ENCODE peak calls at places on chromosome 16, in eight cellular contexts. M is mammary epithelial cell; T is cardiac muscle cell; L is cardiac fibroblast; R is A673; B is CD8-positive, alpha-beta T cell; X is endothelial cell; A is lung. Y is an unnamed sample.

GRCh38 chr16:75861981-75862380 is 135.7 kb upstream of the CPHXL start:
- DNase-seq in M (no peak), T (no peak), L (no peak), R (no peak), B (no peak), X (no peak), A (no peak), Y (no peak)

GRCh38 chr16:57987441-57988177 is 12.9 kb downstream of the ZNF319 start:
- DNase-seq in M (no peak), T (no peak), L (no peak), R (no peak), B (no peak), X (no peak), A (no peak), Y (no peak)

GRCh38 chr16:4944333-4945281 is 7.7 kb upstream of the PPL start:
- DNase-seq in M (peak), T (peak), L (peak), R (peak), B (no peak), X (no peak), A (peak), Y (no peak)

GRCh38 chr16:4945560-4946502 is 8.9 kb upstream of the PPL start:
- DNase-seq in M (peak), T (no peak), L (peak), R (peak), B (no peak), X (no peak), A (peak), Y (no peak)

GRCh38 chr16:4371481-4372314 is at the start of gene VASN:
- DNase-seq in M (peak), T (peak), L (peak), R (peak), B (peak), X (peak), A (peak), Y (peak)

GRCh38 chr16:54086791-54087190 is 199.8 kb downstream of the IRX3 start:
- DNase-seq in M (no peak), T (no peak), L (no peak), R (no peak), B (no peak), X (no peak), A (no peak), Y (no peak)

GRCh38 chr16:72963921-72964320 is 84.0 kb downstream of the ZFHX3 start:
- DNase-seq in M (no peak), T (no peak), L (peak), R (no peak), B (no peak), X (no peak), A (no peak), Y (no peak)

GRCh38 chr16:83713597-83713996 is 94.2 kb upstream of the HSBP1 start:
- DNase-seq in M (no peak), T (no peak), L (no peak), R (peak), B (no peak), X (no peak), A (peak), Y (no peak)

GRCh38 chr16:20397468-20398074 is 7.0 kb downstream of the PDILT start:
- DNase-seq in M (no peak), T (no peak), L (no peak), R (no peak), B (no peak), X (no peak), A (no peak), Y (no peak)

GRCh38 chr16:64313726-64314125 is 808.1 kb downstream of the CDH11 start:
- DNase-seq in M (no peak), T (no peak), L (no peak), R (no peak), B (no peak), X (no peak), A (no peak), Y (no peak)

GRCh38 chr16:23410176-23410575 is 42.8 kb downstream of the COG7 start:
- DNase-seq in M (no peak), T (no peak), L (peak), R (no peak), B (no peak), X (no peak), A (no peak), Y (no peak)

GRCh38 chr16:56363181-56363716 is 62.1 kb downstream of the AMFR start:
- DNase-seq in M (no peak), T (no peak), L (no peak), R (no peak), B (no peak), X (no peak), A (no peak), Y (no peak)

GRCh38 chr16:65394306-65394705 is 272.4 kb upstream of the CDH11 start:
- DNase-seq in M (no peak), T (no peak), L (no peak), R (peak), B (no peak), X (no peak), A (no peak), Y (no peak)

GRCh38 chr16:14007460-14007859 is 63.7 kb upstream of the MRTFB start:
- DNase-seq in M (peak), T (no peak), L (peak), R (peak), B (no peak), X (no peak), A (no peak), Y (no peak)

GRCh38 chr16:19138601-19139000 is 24.8 kb downstream of the ITPRIPL2 start:
- DNase-seq in M (peak), T (no peak), L (peak), R (peak), B (no peak), X (peak), A (peak), Y (no peak)

GRCh38 chr16:71622088-71622487 is 3.9 kb upstream of the MARVELD3 start:
- DNase-seq in M (no peak), T (no peak), L (no peak), R (no peak), B (no peak), X (no peak), A (no peak), Y (no peak)

GRCh38 chr16:89383095-89384003 is 107.0 kb downstream of the ANKRD11 start:
- DNase-seq in M (peak), T (peak), L (peak), R (no peak), B (peak), X (peak), A (peak), Y (peak)

GRCh38 chr16:25874196-25874595 is 182.4 kb downstream of the HS3ST4 start:
- DNase-seq in M (no peak), T (no peak), L (no peak), R (no peak), B (no peak), X (no peak), A (no peak), Y (no peak)

GRCh38 chr16:72621651-72622050 is 426.3 kb downstream of the ZFHX3 start:
- DNase-seq in M (no peak), T (no peak), L (peak), R (no peak), B (no peak), X (no peak), A (no peak), Y (no peak)

GRCh38 chr16:49781401-49781800 is 74.5 kb downstream of the ZNF423 start:
- DNase-seq in M (no peak), T (no peak), L (no peak), R (no peak), B (no peak), X (no peak), A (no peak), Y (no peak)

GRCh38 chr16:58451263-58451662 is 48.7 kb upstream of the NDRG4 start:
- DNase-seq in M (no peak), T (no peak), L (no peak), R (no peak), B (no peak), X (no peak), A (no peak), Y (no peak)

GRCh38 chr16:8935989-8936388 is 27.7 kb downstream of the USP7 start:
- DNase-seq in M (no peak), T (no peak), L (no peak), R (no peak), B (peak), X (peak), A (no peak), Y (no peak)

GRCh38 chr16:87538594-87538993 is 45.8 kb upstream of the ZCCHC14 start:
- DNase-seq in M (no peak), T (no peak), L (peak), R (no peak), B (no peak), X (no peak), A (no peak), Y (no peak)

GRCh38 chr16:66455970-66456369 is 28.9 kb downstream of the BEAN1 start:
- DNase-seq in M (no peak), T (no peak), L (no peak), R (no peak), B (no peak), X (no peak), A (no peak), Y (no peak)

GRCh38 chr16:9077001-9077809 is 14.2 kb upstream of the HAPSTR1 start:
- DNase-seq in M (peak), T (no peak), L (peak), R (no peak), B (no peak), X (no peak), A (no peak), Y (no peak)

GRCh38 chr16:21501869-21502667 is 97.3 kb upstream of the METTL9 start:
- DNase-seq in M (peak), T (peak), L (peak), R (peak), B (peak), X (peak), A (peak), Y (peak)

GRCh38 chr16:11316331-11317015 is 28.8 kb upstream of the RMI2 start:
- DNase-seq in M (no peak), T (no peak), L (peak), R (no peak), B (no peak), X (peak), A (no peak), Y (no peak)

GRCh38 chr16:47880653-47881052 is 275.1 kb downstream of the ABCC12 start:
- DNase-seq in M (no peak), T (no peak), L (no peak), R (no peak), B (no peak), X (no peak), A (no peak), Y (no peak)

GRCh38 chr16:77353587-77354263 is 81.1 kb downstream of the ADAMTS18 start:
- DNase-seq in M (no peak), T (no peak), L (no peak), R (no peak), B (no peak), X (no peak), A (no peak), Y (no peak)

GRCh38 chr16:86306811-86307517 is 203.4 kb upstream of the FOXF1 start:
- DNase-seq in M (peak), T (no peak), L (peak), R (no peak), B (no peak), X (no peak), A (no peak), Y (no peak)

GRCh38 chr16:15482068-15482747 is 47.8 kb downstream of the BMERB1 start:
- DNase-seq in M (peak), T (no peak), L (peak), R (peak), B (no peak), X (peak), A (peak), Y (no peak)

GRCh38 chr16:57480127-57480753 is 6.1 kb downstream of the DOK4 start:
- DNase-seq in M (no peak), T (peak), L (peak), R (no peak), B (no peak), X (no peak), A (peak), Y (no peak)

GRCh38 chr16:79915264-79916160 is 315.0 kb upstream of the MAF start:
- DNase-seq in M (no peak), T (no peak), L (no peak), R (no peak), B (no peak), X (no peak), A (no peak), Y (no peak)

GRCh38 chr16:30570621-30571443 is 682 bp downstream of the ZNF688 start:
- DNase-seq in M (peak), T (peak), L (peak), R (no peak), B (no peak), X (peak), A (no peak), Y (no peak)

GRCh38 chr16:89842471-89843408 is 14.5 kb downstream of the SPIRE2 start:
- DNase-seq in M (peak), T (no peak), L (peak), R (peak), B (no peak), X (no peak), A (no peak), Y (no peak)

GRCh38 chr16:55496509-55497145 is 12.2 kb upstream of the LPCAT2 start:
- DNase-seq in M (no peak), T (no peak), L (no peak), R (no peak), B (no peak), X (no peak), A (peak), Y (no peak)

GRCh38 chr16:76653390-76654026 is 376.3 kb downstream of the CNTNAP4 start:
- DNase-seq in M (peak), T (peak), L (peak), R (peak), B (no peak), X (no peak), A (no peak), Y (no peak)

GRCh38 chr16:28835864-28836760 is 10.0 kb downstream of the TUFM start:
- DNase-seq in M (no peak), T (no peak), L (no peak), R (no peak), B (no peak), X (no peak), A (no peak), Y (no peak)
- TF ChIP-seq CTCF in M (no peak), T (no peak), L (no peak), R (no peak), B (no peak), X (no peak), A (no peak), Y (no peak)

GRCh38 chr16:27364493-27365141 is 37.4 kb upstream of the IL21R start:
- DNase-seq in M (peak), T (no peak), L (no peak), R (no peak), B (no peak), X (no peak), A (peak), Y (no peak)

GRCh38 chr16:27362570-27363245 is 39.3 kb upstream of the IL21R start:
- DNase-seq in M (no peak), T (no peak), L (no peak), R (no peak), B (no peak), X (no peak), A (no peak), Y (no peak)

GRCh38 chr16:27363797-27364196 is 38.2 kb upstream of the IL21R start:
- DNase-seq in M (peak), T (no peak), L (no peak), R (peak), B (no peak), X (no peak), A (peak), Y (no peak)

GRCh38 chr16:27361987-27362386 is 40.0 kb upstream of the IL21R start:
- DNase-seq in M (no peak), T (no peak), L (no peak), R (no peak), B (no peak), X (no peak), A (no peak), Y (no peak)

GRCh38 chr16:27363246-27363632 is 38.7 kb upstream of the IL21R start:
- DNase-seq in M (no peak), T (no peak), L (no peak), R (no peak), B (no peak), X (no peak), A (no peak), Y (no peak)
- TF ChIP-seq CTCF in M (no peak), T (no peak), L (peak), R (no peak), B (no peak), X (no peak), A (no peak), Y (no peak)

GRCh38 chr16:85029413-85029794 is 1.8 kb downstream of the KIAA0513 start:
- DNase-seq in M (peak), T (no peak), L (peak), R (peak), B (peak), X (no peak), A (no peak), Y (peak)

GRCh38 chr16:85026696-85027095 is 899 bp upstream of the KIAA0513 start:
- DNase-seq in M (no peak), T (no peak), L (no peak), R (no peak), B (no peak), X (no peak), A (no peak), Y (no peak)

GRCh38 chr16:85027349-85027967 is at the start of gene KIAA0513:
- DNase-seq in M (peak), T (peak), L (peak), R (peak), B (peak), X (peak), A (peak), Y (peak)

GRCh38 chr16:85028638-85029412 is 1.2 kb downstream of the KIAA0513 start:
- DNase-seq in M (peak), T (no peak), L (peak), R (no peak), B (peak), X (no peak), A (no peak), Y (peak)

GRCh38 chr16:85027968-85028637 is 508 bp downstream of the KIAA0513 start:
- DNase-seq in M (no peak), T (no peak), L (no peak), R (no peak), B (peak), X (no peak), A (no peak), Y (no peak)
- TF ChIP-seq CTCF in M (no peak), T (peak), L (no peak), R (no peak), B (no peak), X (no peak), A (no peak), Y (no peak)

GRCh38 chr16:2337431-2338296 is 2.9 kb downstream of the ABCA3 start:
- DNase-seq in M (no peak), T (no peak), L (no peak), R (peak), B (no peak), X (no peak), A (no peak), Y (no peak)

GRCh38 chr16:2343211-2343610 is 2.7 kb upstream of the ABCA3 start:
- DNase-seq in M (no peak), T (no peak), L (no peak), R (no peak), B (no peak), X (no peak), A (no peak), Y (no peak)

GRCh38 chr16:2341456-2342447 is 1.2 kb upstream of the ABCA3 start:
- DNase-seq in M (no peak), T (no peak), L (no peak), R (no peak), B (no peak), X (no peak), A (no peak), Y (peak)

GRCh38 chr16:2340564-2341455 is at the start of gene ABCA3:
- DNase-seq in M (peak), T (peak), L (peak), R (peak), B (peak), X (peak), A (peak), Y (peak)

DNA sequence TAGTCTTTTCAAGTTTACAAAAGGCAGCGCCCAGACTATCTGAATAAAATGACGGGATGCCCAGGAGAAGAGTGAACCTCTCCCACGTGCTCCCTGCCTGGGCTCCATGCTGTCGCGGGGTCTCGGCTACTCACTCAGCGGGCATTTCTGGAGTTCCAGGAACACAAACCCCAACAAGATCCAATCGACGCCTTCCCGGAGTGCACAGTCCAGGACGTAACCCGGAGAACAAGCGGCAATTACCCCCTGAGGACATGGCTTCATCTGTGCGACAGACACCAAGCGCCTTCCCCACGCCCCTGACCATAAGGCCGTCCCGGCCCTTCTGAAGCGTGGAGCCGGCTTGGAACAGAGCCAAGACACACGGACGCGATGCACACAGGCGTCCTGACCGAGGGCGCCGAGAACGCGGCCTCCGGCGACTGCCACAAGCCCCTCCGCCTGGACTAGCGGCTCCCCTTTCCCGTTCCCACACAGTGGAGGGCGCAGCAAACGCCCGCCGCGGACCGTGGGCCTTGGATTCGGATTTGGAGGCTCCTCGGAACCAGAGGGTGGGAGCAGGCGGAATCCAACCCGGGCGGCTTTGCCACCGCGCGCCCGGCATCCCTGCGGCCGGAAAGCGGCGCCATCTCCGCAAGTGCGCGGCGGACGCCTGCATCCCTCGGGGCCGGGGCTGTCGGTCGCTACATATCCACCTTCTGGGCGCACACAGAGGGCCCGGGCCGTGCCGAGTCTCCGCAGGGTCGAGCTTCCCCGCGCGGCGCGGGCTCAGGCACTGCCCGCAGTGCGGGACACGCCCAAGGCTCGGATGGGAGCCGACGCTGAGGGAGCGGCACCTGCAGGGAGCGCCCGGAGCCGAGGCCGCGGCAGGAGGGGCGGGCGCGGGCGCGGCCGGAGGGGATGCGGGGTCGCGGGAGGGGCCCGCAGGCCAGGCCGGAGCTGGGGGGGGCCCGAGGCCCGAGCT is 725 bp downstream of the ABCA3 start:
- DNase-seq in M (peak), T (peak), L (peak), R (peak), B (peak), X (peak), A (peak), Y (peak)
- TF ChIP-seq CTCF in M (no peak), T (peak), L (no peak), R (peak), B (no peak), X (no peak), A (no peak), Y (no peak)

GRCh38 chr16:68085259-68086071 is at the start of gene NFATC3:
- DNase-seq in M (peak), T (peak), L (peak), R (peak), B (peak), X (peak), A (peak), Y (peak)
- TF ChIP-seq CTCF in M (no peak), T (no peak), L (no peak), R (no peak), B (no peak), X (no peak), A (no peak), Y (no peak)